ENCODE peak calls at places on chromosomes 16 and 17, in six cellular contexts. A is OCI-LY7, Q is psoas muscle, S is choroid plexus epithelial cell, M is cardiac fibroblast, V is dorsolateral prefrontal cortex. J is an unnamed sample.

GRCh38 chr16:51989637-51990230 is 557.2 kb downstream of the TOX3 start:
- DNase-seq in A (no peak), V (no peak), M (no peak), S (no peak), Q (no peak), J (no peak)

GRCh38 chr16:88353691-88354090 is 29.1 kb upstream of the ZNF469 start:
- DNase-seq in Q (no peak), S (no peak), M (no peak), V (no peak), A (no peak), J (no peak)

GRCh38 chr16:11700264-11701029 is 32.2 kb downstream of the SNN start:
- DNase-seq in S (peak), V (no peak), A (no peak), Q (no peak), M (peak), J (peak)

GRCh38 chr17:65888649-65889048 is 303.3 kb downstream of the CEP112 start:
- DNase-seq in S (peak), M (peak), V (no peak), A (no peak), Q (no peak), J (no peak)

GRCh38 chr16:81201267-81201666 is 37.2 kb upstream of the BCO1 start:
- DNase-seq in A (no peak), M (no peak), Q (no peak), V (peak), S (no peak), J (no peak)

GRCh38 chr16:3949946-3950342 is 69.4 kb upstream of the CREBBP start:
- DNase-seq in A (no peak), M (no peak), S (no peak), V (no peak), Q (no peak), J (peak)

GRCh38 chr17:80375186-80375585 is 39.8 kb upstream of the ENDOV start:
- DNase-seq in A (no peak), V (no peak), Q (no peak), S (no peak), M (no peak), J (no peak)

GRCh38 chr17:63622571-63623390 is 564 bp downstream of the MAP3K3 start:
- DNase-seq in V (peak), Q (peak), A (peak), M (peak), S (peak), J (peak)

GRCh38 chr17:73942668-73943415 is 260.6 kb upstream of the RPL38 start:
- DNase-seq in M (no peak), V (no peak), Q (no peak), A (no peak), S (no peak), J (no peak)

DNA sequence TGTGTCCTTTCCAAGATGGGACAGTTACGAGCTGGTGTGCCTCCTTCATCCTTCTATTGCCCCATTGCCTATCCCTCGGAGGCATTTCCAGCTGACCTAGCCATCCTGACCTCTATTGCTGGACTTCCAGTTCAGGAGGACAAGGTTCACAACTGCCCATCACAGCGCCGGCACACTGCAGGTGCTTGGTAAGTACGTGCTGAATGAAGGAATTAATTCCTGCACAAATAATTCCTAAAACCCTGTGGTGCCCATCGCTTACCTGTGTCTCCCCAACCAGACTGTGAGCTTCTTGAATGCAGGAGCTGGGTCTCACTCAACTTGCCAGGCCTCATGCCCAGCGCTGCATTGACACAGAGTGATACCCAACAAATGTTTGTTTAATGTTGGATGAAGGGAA is 13.0 kb downstream of the ALOX15B start:
- DNase-seq in Q (no peak), V (no peak), M (no peak), A (no peak), S (no peak), J (no peak)
- TF ChIP-seq CTCF in Q (no peak), V (no peak), M (no peak), A (no peak), S (no peak), J (no peak)

GRCh38 chr17:5097101-5097834 is 14.4 kb downstream of the ZNF232 start:
- DNase-seq in M (no peak), Q (peak), V (peak), A (no peak), S (no peak), J (no peak)
- H3K4me3 ChIP-seq in M (no peak), Q (peak), V (peak), A (no peak), S (no peak), J (no peak)

GRCh38 chr17:42097691-42098661 is at the start of gene ZNF385C:
- DNase-seq in V (no peak), A (no peak), M (no peak), Q (no peak), S (no peak), J (no peak)

GRCh38 chr17:42101513-42102292 is 3.4 kb upstream of the ZNF385C start:
- DNase-seq in Q (peak), M (peak), S (peak), A (peak), V (peak), J (peak)

GRCh38 chr17:42098747-42099399 is 600 bp upstream of the ZNF385C start:
- DNase-seq in A (no peak), Q (no peak), S (no peak), V (no peak), M (no peak), J (no peak)

GRCh38 chr17:42094375-42095069 is 3.8 kb downstream of the ZNF385C start:
- DNase-seq in V (no peak), S (no peak), A (no peak), Q (no peak), M (no peak), J (no peak)

DNA sequence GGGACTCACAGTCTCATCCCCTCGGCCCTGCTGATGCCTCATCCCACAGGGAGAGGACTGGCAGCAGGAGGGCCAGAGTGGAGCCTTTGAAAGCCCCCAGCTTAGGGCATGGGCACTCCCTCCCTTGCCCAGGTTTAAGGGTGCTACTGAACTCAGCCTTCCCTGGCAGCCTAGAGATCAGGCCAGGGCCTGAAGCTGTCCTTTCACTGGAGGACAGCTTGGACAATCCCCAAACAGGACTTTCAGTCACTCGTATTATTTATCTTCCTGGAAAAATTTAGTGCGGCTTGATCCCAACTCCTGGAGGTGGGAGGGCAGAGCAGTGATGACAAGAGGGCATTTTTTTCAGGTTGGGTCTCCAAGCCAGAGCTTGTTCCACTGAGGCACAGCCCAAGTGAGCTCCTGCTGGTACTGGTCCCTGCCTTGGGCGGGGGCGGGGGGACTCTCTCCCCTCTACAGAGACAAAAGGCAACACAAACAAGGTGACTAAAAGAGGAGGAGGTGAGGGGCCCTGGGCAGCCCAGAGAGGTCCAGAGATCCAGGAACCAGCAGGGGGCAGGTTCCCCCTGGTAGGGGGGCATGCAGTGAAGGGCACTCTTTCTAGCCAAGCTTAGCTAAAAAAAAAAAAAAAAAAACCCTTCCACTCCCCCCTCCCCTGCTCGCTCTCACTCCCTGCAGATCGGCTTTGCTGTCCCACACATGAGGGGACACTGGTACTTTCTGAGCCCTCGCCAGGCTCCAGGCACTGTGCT is 1.7 kb downstream of the ZNF385C start:
- DNase-seq in S (no peak), M (no peak), A (no peak), Q (no peak), V (no peak), J (no peak)
- TF ChIP-seq CTCF in S (no peak), M (no peak), A (peak), Q (no peak), V (no peak), J (peak)

GRCh38 chr17:15998031-15998574 is 1.4 kb downstream of the ZSWIM7 start:
- DNase-seq in Q (no peak), A (no peak), V (no peak), M (peak), S (no peak), J (no peak)
- H3K4me3 ChIP-seq in Q (peak), A (peak), V (no peak), M (no peak), S (no peak), J (no peak)